ENCODE peak calls at places on chromosome 1, in six cellular contexts. One of them, this sample, is unnamed.

GRCh38 chr1:39900662-39901485 is 843 bp downstream of the MYCL start:
- DNase-seq in transverse colon: peak
- DNase-seq in endothelial cell: peak
- DNase-seq in brain microvascular endothelial cell: no peak
- DNase-seq in CD8-positive, alpha-beta T cell: no peak
- DNase-seq in AG09319: no peak
- DNase-seq in this sample: no peak

GRCh38 chr1:61887076-61887867 is 145.0 kb downstream of the PATJ start:
- DNase-seq in endothelial cell: no peak
- DNase-seq in CD8-positive, alpha-beta T cell: no peak
- DNase-seq in brain microvascular endothelial cell: no peak
- DNase-seq in AG09319: no peak
- DNase-seq in transverse colon: no peak
- DNase-seq in this sample: no peak

GRCh38 chr1:2494323-2494693 is 18.2 kb downstream of the PLCH2 start:
- DNase-seq in CD8-positive, alpha-beta T cell: no peak
- DNase-seq in endothelial cell: no peak
- DNase-seq in brain microvascular endothelial cell: no peak
- DNase-seq in transverse colon: peak
- DNase-seq in AG09319: no peak
- DNase-seq in this sample: no peak

GRCh38 chr1:109198043-109198695 is 15.5 kb upstream of the SARS1 start:
- DNase-seq in brain microvascular endothelial cell: peak
- DNase-seq in endothelial cell: no peak
- DNase-seq in AG09319: peak
- DNase-seq in CD8-positive, alpha-beta T cell: no peak
- DNase-seq in transverse colon: no peak
- DNase-seq in this sample: no peak

GRCh38 chr1:207897188-207897587 is 13.7 kb downstream of the CD34 start:
- DNase-seq in CD8-positive, alpha-beta T cell: no peak
- DNase-seq in transverse colon: no peak
- DNase-seq in AG09319: no peak
- DNase-seq in endothelial cell: no peak
- DNase-seq in brain microvascular endothelial cell: no peak
- DNase-seq in this sample: no peak

GRCh38 chr1:113904292-113904673 is 316 bp downstream of the AP4B1 start:
- DNase-seq in endothelial cell: no peak
- DNase-seq in transverse colon: no peak
- DNase-seq in AG09319: no peak
- DNase-seq in brain microvascular endothelial cell: no peak
- DNase-seq in CD8-positive, alpha-beta T cell: peak
- DNase-seq in this sample: no peak

GRCh38 chr1:200090252-200091159 is 63.0 kb downstream of the NR5A2 start:
- DNase-seq in transverse colon: no peak
- DNase-seq in endothelial cell: peak
- DNase-seq in CD8-positive, alpha-beta T cell: no peak
- DNase-seq in AG09319: no peak
- DNase-seq in brain microvascular endothelial cell: peak
- DNase-seq in this sample: no peak

GRCh38 chr1:6635910-6636760 is 11.5 kb downstream of the THAP3 start:
- DNase-seq in endothelial cell: no peak
- DNase-seq in brain microvascular endothelial cell: no peak
- DNase-seq in transverse colon: no peak
- DNase-seq in AG09319: no peak
- DNase-seq in CD8-positive, alpha-beta T cell: no peak
- DNase-seq in this sample: no peak

GRCh38 chr1:21896026-21896425 is 41.1 kb downstream of the HSPG2 start:
- DNase-seq in CD8-positive, alpha-beta T cell: no peak
- DNase-seq in transverse colon: no peak
- DNase-seq in endothelial cell: no peak
- DNase-seq in AG09319: no peak
- DNase-seq in brain microvascular endothelial cell: no peak
- DNase-seq in this sample: no peak

GRCh38 chr1:28010979-28011378 is 51.2 kb downstream of the XKR8 start:
- DNase-seq in CD8-positive, alpha-beta T cell: no peak
- DNase-seq in transverse colon: no peak
- DNase-seq in endothelial cell: no peak
- DNase-seq in brain microvascular endothelial cell: no peak
- DNase-seq in AG09319: no peak
- DNase-seq in this sample: no peak

GRCh38 chr1:230029244-230029643 is 37.8 kb upstream of the GALNT2 start:
- DNase-seq in AG09319: no peak
- DNase-seq in brain microvascular endothelial cell: no peak
- DNase-seq in CD8-positive, alpha-beta T cell: no peak
- DNase-seq in transverse colon: peak
- DNase-seq in endothelial cell: no peak
- DNase-seq in this sample: no peak

GRCh38 chr1:44819257-44819593 is 10.9 kb downstream of the BTBD19 start:
- DNase-seq in brain microvascular endothelial cell: no peak
- DNase-seq in AG09319: no peak
- DNase-seq in endothelial cell: no peak
- DNase-seq in CD8-positive, alpha-beta T cell: no peak
- DNase-seq in transverse colon: peak
- DNase-seq in this sample: no peak

GRCh38 chr1:42172394-42173133 is 8.0 kb upstream of the GUCA2A start:
- DNase-seq in endothelial cell: no peak
- DNase-seq in CD8-positive, alpha-beta T cell: no peak
- DNase-seq in AG09319: no peak
- DNase-seq in transverse colon: peak
- DNase-seq in brain microvascular endothelial cell: no peak
- DNase-seq in this sample: no peak

GRCh38 chr1:201641524-201642253 is 102.8 kb downstream of the NAV1 start:
- DNase-seq in brain microvascular endothelial cell: no peak
- DNase-seq in AG09319: no peak
- DNase-seq in endothelial cell: no peak
- DNase-seq in transverse colon: no peak
- DNase-seq in CD8-positive, alpha-beta T cell: no peak
- DNase-seq in this sample: no peak

GRCh38 chr1:94017155-94017829 is 103.7 kb downstream of the ABCA4 start:
- DNase-seq in brain microvascular endothelial cell: no peak
- DNase-seq in AG09319: no peak
- DNase-seq in transverse colon: no peak
- DNase-seq in CD8-positive, alpha-beta T cell: no peak
- DNase-seq in endothelial cell: no peak
- DNase-seq in this sample: no peak

GRCh38 chr1:29698033-29698432 is 461.7 kb downstream of the PTPRU start:
- DNase-seq in brain microvascular endothelial cell: peak
- DNase-seq in AG09319: no peak
- DNase-seq in endothelial cell: peak
- DNase-seq in transverse colon: no peak
- DNase-seq in CD8-positive, alpha-beta T cell: no peak
- DNase-seq in this sample: no peak

GRCh38 chr1:242211254-242212022 is 212.5 kb upstream of the MAP1LC3C start:
- DNase-seq in transverse colon: no peak
- DNase-seq in AG09319: no peak
- DNase-seq in endothelial cell: no peak
- DNase-seq in brain microvascular endothelial cell: no peak
- DNase-seq in CD8-positive, alpha-beta T cell: no peak
- DNase-seq in this sample: no peak

GRCh38 chr1:101996830-101997485 is at the start of gene OLFM3:
- DNase-seq in AG09319: no peak
- DNase-seq in CD8-positive, alpha-beta T cell: no peak
- DNase-seq in endothelial cell: peak
- DNase-seq in brain microvascular endothelial cell: peak
- DNase-seq in transverse colon: no peak
- DNase-seq in this sample: peak

GRCh38 chr1:204102719-204103118 is 29.8 kb downstream of the SOX13 start:
- DNase-seq in CD8-positive, alpha-beta T cell: no peak
- DNase-seq in AG09319: no peak
- DNase-seq in endothelial cell: no peak
- DNase-seq in transverse colon: no peak
- DNase-seq in brain microvascular endothelial cell: no peak
- DNase-seq in this sample: no peak

GRCh38 chr1:240608707-240609106 is 3.2 kb downstream of the GREM2 start:
- DNase-seq in endothelial cell: peak
- DNase-seq in AG09319: no peak
- DNase-seq in CD8-positive, alpha-beta T cell: no peak
- DNase-seq in brain microvascular endothelial cell: peak
- DNase-seq in transverse colon: peak
- DNase-seq in this sample: no peak

GRCh38 chr1:32963746-32964460 is 706 bp downstream of the RNF19B start:
- DNase-seq in brain microvascular endothelial cell: peak
- DNase-seq in AG09319: no peak
- DNase-seq in endothelial cell: peak
- DNase-seq in CD8-positive, alpha-beta T cell: peak
- DNase-seq in transverse colon: peak
- DNase-seq in this sample: no peak

GRCh38 chr1:8194481-8195227 is 123.3 kb upstream of the SLC45A1 start:
- DNase-seq in brain microvascular endothelial cell: peak
- DNase-seq in CD8-positive, alpha-beta T cell: no peak
- DNase-seq in endothelial cell: no peak
- DNase-seq in transverse colon: no peak
- DNase-seq in AG09319: no peak
- DNase-seq in this sample: no peak

GRCh38 chr1:103525607-103526507 is at the start of gene RNPC3:
- DNase-seq in AG09319: peak
- DNase-seq in transverse colon: peak
- DNase-seq in CD8-positive, alpha-beta T cell: peak
- DNase-seq in brain microvascular endothelial cell: peak
- DNase-seq in endothelial cell: peak
- DNase-seq in this sample: peak
- TF ChIP-seq CTCF in AG09319: no peak
- TF ChIP-seq CTCF in transverse colon: no peak
- TF ChIP-seq CTCF in CD8-positive, alpha-beta T cell: no peak
- TF ChIP-seq CTCF in brain microvascular endothelial cell: peak
- TF ChIP-seq CTCF in endothelial cell: no peak
- TF ChIP-seq CTCF in this sample: no peak

DNA sequence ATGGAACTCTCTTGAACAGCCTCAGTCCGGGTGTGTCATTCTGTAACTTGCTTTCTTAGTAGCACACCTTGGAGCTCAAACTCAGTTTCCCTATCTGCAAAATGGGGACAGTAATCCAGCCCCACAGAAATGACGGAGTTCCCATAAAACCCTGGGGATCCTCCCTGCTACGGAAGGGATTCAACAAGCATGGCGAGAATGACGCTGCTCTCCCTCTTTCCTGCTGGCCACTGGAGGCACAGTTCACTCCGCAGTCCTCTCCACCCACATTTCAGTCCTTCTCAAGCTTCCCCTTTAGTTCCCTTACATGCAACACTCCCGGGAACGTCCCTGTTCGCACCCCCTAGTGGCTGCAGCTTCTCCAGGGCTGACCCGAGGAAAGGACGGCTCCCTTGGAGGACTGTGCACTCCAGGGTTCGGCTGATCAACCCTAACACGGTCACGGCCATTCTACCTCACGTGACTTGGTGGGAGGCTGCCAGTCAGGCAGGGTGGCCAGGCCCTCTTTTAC is 20.6 kb downstream of the RUNX3 start:
- DNase-seq in endothelial cell: peak
- DNase-seq in CD8-positive, alpha-beta T cell: no peak
- DNase-seq in AG09319: no peak
- DNase-seq in transverse colon: peak
- DNase-seq in brain microvascular endothelial cell: peak
- DNase-seq in this sample: no peak
- TF ChIP-seq CTCF in endothelial cell: no peak
- TF ChIP-seq CTCF in CD8-positive, alpha-beta T cell: no peak
- TF ChIP-seq CTCF in AG09319: peak
- TF ChIP-seq CTCF in transverse colon: peak
- TF ChIP-seq CTCF in brain microvascular endothelial cell: peak
- TF ChIP-seq CTCF in this sample: peak

DNA sequence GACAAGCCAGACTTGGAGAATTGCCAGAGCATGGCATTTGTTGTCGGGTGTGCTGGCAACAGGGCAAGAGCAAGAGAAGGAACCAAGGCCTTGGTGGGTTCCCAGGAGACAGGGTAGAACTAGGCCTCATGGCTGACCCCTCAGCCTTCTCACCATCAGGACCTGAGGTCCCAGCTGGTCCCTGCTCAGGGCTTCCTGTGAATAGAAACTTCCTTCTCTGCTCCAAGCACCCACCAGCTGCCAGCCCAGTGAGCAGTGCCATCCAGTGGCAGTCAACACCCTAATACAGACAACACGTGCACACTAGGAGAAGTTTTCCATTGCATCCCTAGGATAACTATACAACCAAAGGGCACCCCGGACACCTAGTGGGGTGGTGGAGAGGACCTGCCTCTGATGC is 22.8 kb downstream of the S100A6 start:
- DNase-seq in AG09319: no peak
- DNase-seq in CD8-positive, alpha-beta T cell: no peak
- DNase-seq in transverse colon: no peak
- DNase-seq in endothelial cell: no peak
- DNase-seq in brain microvascular endothelial cell: no peak
- DNase-seq in this sample: no peak
- TF ChIP-seq CTCF in AG09319: no peak
- TF ChIP-seq CTCF in CD8-positive, alpha-beta T cell: no peak
- TF ChIP-seq CTCF in transverse colon: no peak
- TF ChIP-seq CTCF in endothelial cell: no peak
- TF ChIP-seq CTCF in brain microvascular endothelial cell: no peak
- TF ChIP-seq CTCF in this sample: no peak

GRCh38 chr1:116493036-116493435 is 77.8 kb downstream of the CD58 start:
- DNase-seq in transverse colon: no peak
- DNase-seq in brain microvascular endothelial cell: no peak
- DNase-seq in CD8-positive, alpha-beta T cell: no peak
- DNase-seq in endothelial cell: no peak
- DNase-seq in AG09319: no peak
- DNase-seq in this sample: no peak

GRCh38 chr1:116490588-116490987 is 80.2 kb downstream of the CD58 start:
- DNase-seq in brain microvascular endothelial cell: no peak
- DNase-seq in transverse colon: no peak
- DNase-seq in endothelial cell: no peak
- DNase-seq in CD8-positive, alpha-beta T cell: no peak
- DNase-seq in AG09319: no peak
- DNase-seq in this sample: no peak

GRCh38 chr1:116493484-116494350 is 77.1 kb downstream of the CD58 start:
- DNase-seq in brain microvascular endothelial cell: no peak
- DNase-seq in endothelial cell: no peak
- DNase-seq in CD8-positive, alpha-beta T cell: no peak
- DNase-seq in transverse colon: no peak
- DNase-seq in AG09319: no peak
- DNase-seq in this sample: no peak

GRCh38 chr1:116494351-116494692 is 76.5 kb downstream of the CD58 start:
- DNase-seq in endothelial cell: no peak
- DNase-seq in brain microvascular endothelial cell: no peak
- DNase-seq in CD8-positive, alpha-beta T cell: no peak
- DNase-seq in AG09319: no peak
- DNase-seq in transverse colon: no peak
- DNase-seq in this sample: no peak

DNA sequence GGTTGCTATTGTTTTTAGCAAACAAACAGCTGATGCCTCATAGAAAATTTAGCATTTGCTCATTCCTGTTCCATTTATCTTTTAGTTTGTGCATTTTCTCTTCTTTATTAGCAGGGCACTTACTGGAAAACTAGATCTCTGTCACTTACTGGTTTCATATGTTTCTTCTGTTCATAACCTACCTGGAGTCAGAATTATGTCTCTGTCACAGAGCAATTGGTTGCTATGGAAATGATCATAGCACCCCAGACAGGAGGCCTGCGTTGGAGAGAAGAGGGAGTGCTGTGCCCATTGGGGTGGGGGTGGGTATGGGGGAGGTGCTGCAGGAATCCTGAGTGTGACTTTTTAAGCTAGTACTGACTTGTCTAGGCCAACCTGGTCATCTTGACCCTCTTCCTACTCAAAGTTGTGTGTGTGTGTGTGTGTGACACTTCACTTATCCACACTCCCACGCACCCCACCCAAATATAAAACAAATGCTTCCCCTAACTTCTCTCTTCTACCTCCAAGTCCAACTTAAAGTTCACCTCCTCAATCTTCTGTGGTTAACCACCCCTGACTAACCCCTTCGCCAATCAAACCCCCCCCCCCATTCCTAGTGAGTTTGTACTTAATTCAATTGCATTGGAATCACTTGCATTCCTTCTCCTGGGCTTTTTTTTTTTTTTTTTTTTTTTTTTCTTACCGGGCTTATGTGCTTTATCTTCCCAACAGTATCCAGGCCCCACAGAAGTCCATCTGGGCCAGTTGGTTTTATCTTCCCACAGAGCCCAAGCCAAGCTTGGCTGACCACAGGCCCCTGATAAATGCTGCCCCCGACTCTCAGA is 78.6 kb downstream of the CD58 start:
- DNase-seq in CD8-positive, alpha-beta T cell: no peak
- DNase-seq in transverse colon: no peak
- DNase-seq in endothelial cell: no peak
- DNase-seq in AG09319: no peak
- DNase-seq in brain microvascular endothelial cell: no peak
- DNase-seq in this sample: no peak
- TF ChIP-seq CTCF in CD8-positive, alpha-beta T cell: no peak
- TF ChIP-seq CTCF in transverse colon: no peak
- TF ChIP-seq CTCF in endothelial cell: no peak
- TF ChIP-seq CTCF in AG09319: no peak
- TF ChIP-seq CTCF in brain microvascular endothelial cell: no peak
- TF ChIP-seq CTCF in this sample: no peak